ENCODE peak calls at places on chromosomes 7 and 10, in seven cellular contexts. One of them, this sample, is unnamed.

GRCh38 chr10:36097696-36098095 is 455.6 kb upstream of the FZD8 start:
- DNase-seq in fibroblast of the aortic adventitia: no peak
- DNase-seq in heart right ventricle: no peak
- DNase-seq in GM12865: no peak
- DNase-seq in H1: no peak
- DNase-seq in foreskin fibroblast: no peak
- DNase-seq in left ventricle myocardium inferior: no peak
- DNase-seq in this sample: no peak

GRCh38 chr10:132232553-132232949 is 45.8 kb downstream of the DPYSL4 start:
- DNase-seq in foreskin fibroblast: no peak
- DNase-seq in heart right ventricle: peak; percentile 36
- DNase-seq in left ventricle myocardium inferior: peak; percentile 42
- DNase-seq in fibroblast of the aortic adventitia: no peak
- DNase-seq in H1: no peak
- DNase-seq in GM12865: no peak
- DNase-seq in this sample: no peak

GRCh38 chr10:97796651-97797050 is 24.9 kb upstream of the SFRP5 start:
- DNase-seq in H1: no peak
- DNase-seq in foreskin fibroblast: no peak
- DNase-seq in left ventricle myocardium inferior: no peak
- DNase-seq in GM12865: peak; percentile 6
- DNase-seq in heart right ventricle: no peak
- DNase-seq in fibroblast of the aortic adventitia: no peak
- DNase-seq in this sample: no peak

GRCh38 chr7:141593134-141593533 is 41.9 kb downstream of the AGK start:
- DNase-seq in heart right ventricle: no peak
- DNase-seq in foreskin fibroblast: peak; percentile 73
- DNase-seq in fibroblast of the aortic adventitia: peak; percentile 53
- DNase-seq in H1: no peak
- DNase-seq in GM12865: no peak
- DNase-seq in left ventricle myocardium inferior: no peak
- DNase-seq in this sample: no peak

GRCh38 chr7:132183822-132184380 is 392.4 kb downstream of the PLXNA4 start:
- DNase-seq in left ventricle myocardium inferior: no peak
- DNase-seq in fibroblast of the aortic adventitia: no peak
- DNase-seq in GM12865: no peak
- DNase-seq in heart right ventricle: no peak
- DNase-seq in H1: no peak
- DNase-seq in foreskin fibroblast: no peak
- DNase-seq in this sample: no peak

GRCh38 chr10:132524443-132525285 is 12.9 kb upstream of the INPP5A start:
- DNase-seq in heart right ventricle: peak; percentile 2
- DNase-seq in H1: no peak
- DNase-seq in GM12865: no peak
- DNase-seq in fibroblast of the aortic adventitia: no peak
- DNase-seq in foreskin fibroblast: no peak
- DNase-seq in left ventricle myocardium inferior: peak; percentile 9
- DNase-seq in this sample: no peak

GRCh38 chr7:82036146-82036886 is 266.5 kb upstream of the HGF start:
- DNase-seq in foreskin fibroblast: peak; percentile 75
- DNase-seq in H1: no peak
- DNase-seq in fibroblast of the aortic adventitia: peak; percentile 81
- DNase-seq in left ventricle myocardium inferior: no peak
- DNase-seq in heart right ventricle: no peak
- DNase-seq in GM12865: no peak
- DNase-seq in this sample: no peak

GRCh38 chr7:116707289-116707688 is 35.3 kb downstream of the MET start:
- DNase-seq in left ventricle myocardium inferior: no peak
- DNase-seq in fibroblast of the aortic adventitia: no peak
- DNase-seq in foreskin fibroblast: no peak
- DNase-seq in heart right ventricle: no peak
- DNase-seq in H1: no peak
- DNase-seq in GM12865: no peak
- DNase-seq in this sample: no peak

GRCh38 chr7:134605978-134606923 is 40.4 kb upstream of the BPGM start:
- DNase-seq in foreskin fibroblast: peak; percentile 45
- DNase-seq in left ventricle myocardium inferior: peak; percentile 51
- DNase-seq in GM12865: peak; percentile 71
- DNase-seq in heart right ventricle: peak; percentile 65
- DNase-seq in H1: peak; percentile 68
- DNase-seq in fibroblast of the aortic adventitia: peak; percentile 88
- DNase-seq in this sample: no peak

GRCh38 chr7:134611611-134612151 is 35.0 kb upstream of the BPGM start:
- DNase-seq in fibroblast of the aortic adventitia: no peak
- DNase-seq in heart right ventricle: no peak
- DNase-seq in left ventricle myocardium inferior: no peak
- DNase-seq in foreskin fibroblast: no peak
- DNase-seq in GM12865: no peak
- DNase-seq in H1: no peak
- DNase-seq in this sample: no peak

GRCh38 chr7:134613623-134614347 is 32.9 kb upstream of the BPGM start:
- DNase-seq in fibroblast of the aortic adventitia: peak; percentile 100
- DNase-seq in heart right ventricle: peak; percentile 38
- DNase-seq in H1: no peak
- DNase-seq in left ventricle myocardium inferior: no peak
- DNase-seq in GM12865: no peak
- DNase-seq in foreskin fibroblast: peak; percentile 96
- DNase-seq in this sample: peak; percentile 80

GRCh38 chr7:134616611-134617010 is 30.0 kb upstream of the BPGM start:
- DNase-seq in H1: no peak
- DNase-seq in fibroblast of the aortic adventitia: no peak
- DNase-seq in heart right ventricle: no peak
- DNase-seq in left ventricle myocardium inferior: no peak
- DNase-seq in foreskin fibroblast: no peak
- DNase-seq in GM12865: no peak
- DNase-seq in this sample: no peak

DNA sequence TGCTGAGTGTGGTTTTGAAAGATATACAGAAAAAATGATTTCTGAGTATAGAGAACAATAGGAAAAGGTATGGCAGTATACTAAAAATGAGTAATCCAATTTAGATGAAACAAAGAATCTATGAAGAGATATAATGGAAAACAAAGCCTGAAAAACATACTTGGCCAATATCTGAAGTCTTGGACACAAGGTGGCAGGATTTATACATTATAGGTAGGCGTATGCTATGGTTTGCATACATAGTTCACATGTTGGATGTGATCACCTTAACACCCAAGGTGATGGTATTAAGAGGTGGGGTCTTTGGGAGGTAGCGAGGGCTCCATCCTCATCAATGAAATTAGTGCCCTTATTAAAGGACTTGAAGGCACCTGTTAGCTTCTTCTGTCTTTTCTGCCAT is 34.5 kb upstream of the BPGM start:
- DNase-seq in fibroblast of the aortic adventitia: no peak
- DNase-seq in H1: no peak
- DNase-seq in left ventricle myocardium inferior: no peak
- DNase-seq in GM12865: no peak
- DNase-seq in foreskin fibroblast: no peak
- DNase-seq in heart right ventricle: no peak
- DNase-seq in this sample: no peak
- TF ChIP-seq CTCF in fibroblast of the aortic adventitia: no peak
- TF ChIP-seq CTCF in H1: no peak
- TF ChIP-seq CTCF in left ventricle myocardium inferior: no peak
- TF ChIP-seq CTCF in GM12865: no peak
- TF ChIP-seq CTCF in foreskin fibroblast: no peak
- TF ChIP-seq CTCF in heart right ventricle: no peak
- TF ChIP-seq CTCF in this sample: no peak

GRCh38 chr7:39894904-39895303 is 55.2 kb upstream of the CDK13 start:
- DNase-seq in foreskin fibroblast: no peak
- DNase-seq in GM12865: no peak
- DNase-seq in left ventricle myocardium inferior: no peak
- DNase-seq in fibroblast of the aortic adventitia: peak; percentile 32
- DNase-seq in heart right ventricle: no peak
- DNase-seq in H1: peak; percentile 40
- DNase-seq in this sample: no peak

GRCh38 chr7:39892361-39892760 is 57.7 kb upstream of the CDK13 start:
- DNase-seq in H1: no peak
- DNase-seq in GM12865: no peak
- DNase-seq in left ventricle myocardium inferior: no peak
- DNase-seq in heart right ventricle: no peak
- DNase-seq in foreskin fibroblast: no peak
- DNase-seq in fibroblast of the aortic adventitia: no peak
- DNase-seq in this sample: no peak

GRCh38 chr7:39891879-39892278 is 58.2 kb upstream of the CDK13 start:
- DNase-seq in GM12865: no peak
- DNase-seq in H1: no peak
- DNase-seq in foreskin fibroblast: no peak
- DNase-seq in left ventricle myocardium inferior: no peak
- DNase-seq in fibroblast of the aortic adventitia: no peak
- DNase-seq in heart right ventricle: no peak
- DNase-seq in this sample: no peak

GRCh38 chr7:39898867-39899266 is 51.2 kb upstream of the CDK13 start:
- DNase-seq in GM12865: no peak
- DNase-seq in left ventricle myocardium inferior: no peak
- DNase-seq in fibroblast of the aortic adventitia: no peak
- DNase-seq in foreskin fibroblast: no peak
- DNase-seq in H1: peak; percentile 19
- DNase-seq in heart right ventricle: no peak
- DNase-seq in this sample: no peak

DNA sequence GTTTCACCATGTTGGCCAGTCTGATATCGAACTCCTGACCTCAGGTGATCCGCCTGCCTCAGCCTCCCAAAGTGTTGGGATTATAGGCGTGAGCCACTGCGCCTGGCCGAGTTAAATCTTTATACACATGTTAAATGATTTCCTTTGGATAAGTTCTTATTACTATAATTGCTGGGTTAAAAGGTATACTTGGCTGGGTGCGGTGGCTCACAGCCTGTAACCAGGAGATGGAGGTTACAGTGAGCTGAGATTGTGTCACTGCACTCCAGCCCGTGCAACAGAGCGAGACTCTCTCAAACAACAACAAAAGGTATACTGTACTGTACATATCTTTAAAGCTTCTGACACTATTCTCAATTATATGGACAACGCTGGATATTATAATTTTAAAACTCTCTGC is 53.2 kb upstream of the CDK13 start:
- DNase-seq in GM12865: no peak
- DNase-seq in foreskin fibroblast: no peak
- DNase-seq in left ventricle myocardium inferior: no peak
- DNase-seq in H1: no peak
- DNase-seq in fibroblast of the aortic adventitia: no peak
- DNase-seq in heart right ventricle: no peak
- DNase-seq in this sample: no peak
- TF ChIP-seq CTCF in GM12865: no peak
- TF ChIP-seq CTCF in foreskin fibroblast: no peak
- TF ChIP-seq CTCF in left ventricle myocardium inferior: no peak
- TF ChIP-seq CTCF in H1: no peak
- TF ChIP-seq CTCF in fibroblast of the aortic adventitia: no peak
- TF ChIP-seq CTCF in heart right ventricle: no peak
- TF ChIP-seq CTCF in this sample: no peak

GRCh38 chr10:121337356-121337936 is 260.8 kb downstream of the FGFR2 start:
- DNase-seq in fibroblast of the aortic adventitia: no peak
- DNase-seq in left ventricle myocardium inferior: no peak
- DNase-seq in heart right ventricle: no peak
- DNase-seq in GM12865: no peak
- DNase-seq in H1: no peak
- DNase-seq in foreskin fibroblast: no peak
- DNase-seq in this sample: no peak

GRCh38 chr10:121332353-121332752 is 265.9 kb downstream of the FGFR2 start:
- DNase-seq in H1: no peak
- DNase-seq in GM12865: no peak
- DNase-seq in foreskin fibroblast: no peak
- DNase-seq in left ventricle myocardium inferior: no peak
- DNase-seq in heart right ventricle: no peak
- DNase-seq in fibroblast of the aortic adventitia: no peak
- DNase-seq in this sample: no peak

GRCh38 chr10:121330528-121330927 is 267.7 kb downstream of the FGFR2 start:
- DNase-seq in foreskin fibroblast: no peak
- DNase-seq in heart right ventricle: no peak
- DNase-seq in GM12865: no peak
- DNase-seq in fibroblast of the aortic adventitia: no peak
- DNase-seq in H1: no peak
- DNase-seq in left ventricle myocardium inferior: no peak
- DNase-seq in this sample: no peak

GRCh38 chr10:121335386-121335925 is 262.8 kb downstream of the FGFR2 start:
- DNase-seq in foreskin fibroblast: no peak
- DNase-seq in heart right ventricle: no peak
- DNase-seq in left ventricle myocardium inferior: no peak
- DNase-seq in H1: no peak
- DNase-seq in GM12865: no peak
- DNase-seq in fibroblast of the aortic adventitia: no peak
- DNase-seq in this sample: no peak

DNA sequence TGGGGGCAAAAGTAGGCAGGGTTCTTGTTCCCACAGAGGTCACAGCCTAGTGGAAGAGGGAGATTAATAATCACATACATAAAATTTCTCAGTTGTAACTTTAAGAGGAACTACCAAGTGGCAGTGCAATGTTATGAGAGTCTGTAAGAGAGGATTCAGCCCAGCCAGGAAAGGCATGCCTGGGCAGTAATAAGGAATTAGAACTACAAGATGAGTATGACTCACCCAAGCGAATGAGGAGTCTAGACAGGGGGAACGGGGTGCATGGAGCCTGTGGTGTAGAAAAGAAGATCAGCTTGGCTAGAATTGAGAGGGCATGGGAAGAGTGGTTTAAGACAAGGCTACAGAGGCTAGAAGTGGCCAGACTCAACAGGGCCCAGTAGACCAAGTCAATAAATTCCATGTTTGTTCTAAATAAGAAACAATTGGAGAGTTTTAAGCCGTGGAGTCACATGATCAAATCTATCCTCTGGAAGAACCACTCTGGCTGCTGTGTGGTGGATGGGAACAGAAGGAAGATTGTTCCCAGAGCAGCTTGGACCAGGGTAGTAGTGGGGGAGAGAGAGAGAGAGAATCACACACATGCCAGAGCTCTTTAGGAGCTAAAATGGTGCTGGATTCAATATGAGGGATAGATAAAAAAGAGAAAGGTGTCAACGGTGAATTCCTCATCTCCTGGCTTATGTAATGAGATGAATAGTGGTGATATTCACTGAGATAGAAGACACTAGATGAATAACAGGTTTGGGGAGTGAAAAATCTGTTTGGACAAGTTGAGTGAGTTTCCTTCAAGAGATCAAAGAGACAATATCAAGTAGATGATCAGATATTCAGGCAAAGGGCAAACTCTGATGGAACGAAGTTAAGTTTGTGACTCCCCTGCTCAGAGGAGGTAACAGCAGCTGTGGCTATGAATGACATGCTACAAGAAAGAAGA is 265.1 kb downstream of the FGFR2 start:
- DNase-seq in H1: no peak
- DNase-seq in fibroblast of the aortic adventitia: no peak
- DNase-seq in foreskin fibroblast: no peak
- DNase-seq in heart right ventricle: no peak
- DNase-seq in left ventricle myocardium inferior: no peak
- DNase-seq in GM12865: no peak
- DNase-seq in this sample: no peak
- TF ChIP-seq CTCF in H1: no peak
- TF ChIP-seq CTCF in fibroblast of the aortic adventitia: no peak
- TF ChIP-seq CTCF in foreskin fibroblast: no peak
- TF ChIP-seq CTCF in heart right ventricle: no peak
- TF ChIP-seq CTCF in left ventricle myocardium inferior: no peak
- TF ChIP-seq CTCF in GM12865: no peak
- TF ChIP-seq CTCF in this sample: no peak

DNA sequence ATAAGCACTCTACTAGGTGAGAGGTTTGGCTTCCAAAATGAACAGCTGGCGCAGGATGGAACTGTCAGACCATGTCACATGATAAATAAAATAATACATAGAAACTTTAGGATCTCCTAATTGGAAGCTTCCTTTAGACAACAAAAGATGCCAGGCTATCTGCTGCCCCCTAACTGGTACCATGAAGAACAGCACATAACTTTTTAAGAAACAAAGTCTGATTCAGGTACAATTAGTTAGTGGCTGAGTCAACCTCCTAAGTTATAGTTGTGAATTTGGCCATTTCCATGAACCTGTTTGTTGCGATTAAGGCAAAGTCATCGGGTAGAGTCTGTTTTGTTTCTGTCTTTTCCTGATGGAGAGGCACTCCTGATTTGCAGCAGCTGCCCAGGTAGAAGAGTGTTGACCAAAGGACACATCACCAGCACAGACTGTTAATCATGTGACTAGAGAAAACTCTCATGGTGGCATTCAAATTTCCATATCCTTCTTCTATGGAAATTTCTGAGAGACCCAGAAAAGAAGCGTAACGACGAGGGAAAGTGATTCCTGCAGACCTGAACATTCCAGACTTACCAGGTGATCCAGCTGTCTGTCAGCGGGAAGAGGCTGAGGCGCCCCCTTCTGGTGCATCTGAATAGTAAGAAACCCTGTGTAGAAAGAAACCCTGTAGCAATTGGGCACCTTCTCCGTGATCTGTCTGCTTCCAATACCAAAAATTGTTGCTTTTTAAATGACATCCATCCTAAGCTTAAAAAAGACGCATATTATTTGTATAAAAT is 8.6 kb upstream of the INHBA start:
- DNase-seq in foreskin fibroblast: no peak
- DNase-seq in H1: peak; percentile 82
- DNase-seq in left ventricle myocardium inferior: no peak
- DNase-seq in GM12865: no peak
- DNase-seq in fibroblast of the aortic adventitia: no peak
- DNase-seq in heart right ventricle: no peak
- DNase-seq in this sample: no peak
- TF ChIP-seq CTCF in foreskin fibroblast: peak; percentile 31
- TF ChIP-seq CTCF in H1: peak; percentile 70
- TF ChIP-seq CTCF in left ventricle myocardium inferior: peak; percentile 45
- TF ChIP-seq CTCF in GM12865: peak; percentile 27
- TF ChIP-seq CTCF in fibroblast of the aortic adventitia: peak; percentile 52
- TF ChIP-seq CTCF in heart right ventricle: peak; percentile 36
- TF ChIP-seq CTCF in this sample: peak; percentile 76